ENCODE peak calls at places on chromosomes 1 and 21, in nine cellular contexts. One of them, this sample, is unnamed.

GRCh38 chr1:12677565-12677964 is 33.7 kb downstream of the AADACL4 start:
- DNase-seq in hypothalamus: no peak
- DNase-seq in heart left ventricle: peak
- DNase-seq in GM19239: no peak
- DNase-seq in progenitor cell of endocrine pancreas: no peak
- DNase-seq in NCI-H2227 treated with DMSO at 0.1 percent for 48 hours: no peak
- DNase-seq in AG09319: no peak
- DNase-seq in amniotic stem cell: no peak
- DNase-seq in adrenal gland: no peak
- DNase-seq in this sample: no peak

GRCh38 chr1:109270623-109271317 is 12.2 kb downstream of the PSRC1 start:
- DNase-seq in hypothalamus: no peak
- DNase-seq in heart left ventricle: no peak
- DNase-seq in GM19239: no peak
- DNase-seq in progenitor cell of endocrine pancreas: no peak
- DNase-seq in NCI-H2227 treated with DMSO at 0.1 percent for 48 hours: no peak
- DNase-seq in AG09319: no peak
- DNase-seq in amniotic stem cell: no peak
- DNase-seq in adrenal gland: no peak
- DNase-seq in this sample: no peak

GRCh38 chr1:67522001-67522441 is 91.8 kb upstream of the SERBP1 start:
- DNase-seq in hypothalamus: no peak
- DNase-seq in heart left ventricle: no peak
- DNase-seq in GM19239: no peak
- DNase-seq in progenitor cell of endocrine pancreas: no peak
- DNase-seq in NCI-H2227 treated with DMSO at 0.1 percent for 48 hours: no peak
- DNase-seq in AG09319: no peak
- DNase-seq in amniotic stem cell: no peak
- DNase-seq in adrenal gland: no peak
- DNase-seq in this sample: no peak

GRCh38 chr21:40335689-40336088 is 468.5 kb downstream of the PCP4 start:
- DNase-seq in hypothalamus: no peak
- DNase-seq in heart left ventricle: no peak
- DNase-seq in GM19239: no peak
- DNase-seq in progenitor cell of endocrine pancreas: no peak
- DNase-seq in NCI-H2227 treated with DMSO at 0.1 percent for 48 hours: no peak
- DNase-seq in AG09319: no peak
- DNase-seq in amniotic stem cell: no peak
- DNase-seq in adrenal gland: no peak
- DNase-seq in this sample: no peak

GRCh38 chr1:168343566-168343965 is 62.9 kb downstream of the TBX19 start:
- DNase-seq in hypothalamus: no peak
- DNase-seq in heart left ventricle: no peak
- DNase-seq in GM19239: no peak
- DNase-seq in progenitor cell of endocrine pancreas: no peak
- DNase-seq in NCI-H2227 treated with DMSO at 0.1 percent for 48 hours: no peak
- DNase-seq in AG09319: no peak
- DNase-seq in amniotic stem cell: no peak
- DNase-seq in adrenal gland: no peak
- DNase-seq in this sample: no peak

GRCh38 chr1:150272379-150272840 is at the start of gene C1orf54:
- DNase-seq in hypothalamus: peak
- DNase-seq in heart left ventricle: peak
- DNase-seq in GM19239: no peak
- DNase-seq in progenitor cell of endocrine pancreas: no peak
- DNase-seq in NCI-H2227 treated with DMSO at 0.1 percent for 48 hours: peak
- DNase-seq in AG09319: no peak
- DNase-seq in amniotic stem cell: peak
- DNase-seq in adrenal gland: no peak
- DNase-seq in this sample: peak

GRCh38 chr1:112674986-112675727 is 698 bp downstream of the MOV10 start:
- DNase-seq in hypothalamus: no peak
- DNase-seq in heart left ventricle: peak
- DNase-seq in GM19239: peak
- DNase-seq in progenitor cell of endocrine pancreas: peak
- DNase-seq in NCI-H2227 treated with DMSO at 0.1 percent for 48 hours: peak
- DNase-seq in AG09319: no peak
- DNase-seq in amniotic stem cell: no peak
- DNase-seq in adrenal gland: peak
- DNase-seq in this sample: no peak

GRCh38 chr1:82079607-82080006 is 278.9 kb downstream of the ADGRL2 start:
- DNase-seq in hypothalamus: no peak
- DNase-seq in heart left ventricle: no peak
- DNase-seq in GM19239: no peak
- DNase-seq in progenitor cell of endocrine pancreas: no peak
- DNase-seq in NCI-H2227 treated with DMSO at 0.1 percent for 48 hours: no peak
- DNase-seq in AG09319: no peak
- DNase-seq in amniotic stem cell: no peak
- DNase-seq in adrenal gland: no peak
- DNase-seq in this sample: no peak

GRCh38 chr21:29520146-29520545 is 221.4 kb downstream of the BACH1 start:
- DNase-seq in hypothalamus: no peak
- DNase-seq in heart left ventricle: no peak
- DNase-seq in GM19239: no peak
- DNase-seq in progenitor cell of endocrine pancreas: no peak
- DNase-seq in NCI-H2227 treated with DMSO at 0.1 percent for 48 hours: no peak
- DNase-seq in AG09319: no peak
- DNase-seq in amniotic stem cell: no peak
- DNase-seq in adrenal gland: no peak
- DNase-seq in this sample: no peak

GRCh38 chr1:220908757-220909156 is 29.5 kb downstream of the HLX start:
- DNase-seq in hypothalamus: no peak
- DNase-seq in heart left ventricle: no peak
- DNase-seq in GM19239: no peak
- DNase-seq in progenitor cell of endocrine pancreas: no peak
- DNase-seq in NCI-H2227 treated with DMSO at 0.1 percent for 48 hours: no peak
- DNase-seq in AG09319: no peak
- DNase-seq in amniotic stem cell: no peak
- DNase-seq in adrenal gland: no peak
- DNase-seq in this sample: no peak

GRCh38 chr1:56135864-56136147 is 443.6 kb downstream of the PLPP3 start:
- DNase-seq in hypothalamus: no peak
- DNase-seq in heart left ventricle: no peak
- DNase-seq in GM19239: no peak
- DNase-seq in progenitor cell of endocrine pancreas: no peak
- DNase-seq in NCI-H2227 treated with DMSO at 0.1 percent for 48 hours: no peak
- DNase-seq in AG09319: no peak
- DNase-seq in amniotic stem cell: no peak
- DNase-seq in adrenal gland: no peak
- DNase-seq in this sample: no peak

GRCh38 chr1:176374967-176375569 is 87.9 kb upstream of the PAPPA2 start:
- DNase-seq in hypothalamus: peak
- DNase-seq in heart left ventricle: peak
- DNase-seq in GM19239: peak
- DNase-seq in progenitor cell of endocrine pancreas: peak
- DNase-seq in NCI-H2227 treated with DMSO at 0.1 percent for 48 hours: peak
- DNase-seq in AG09319: peak
- DNase-seq in amniotic stem cell: peak
- DNase-seq in adrenal gland: peak
- DNase-seq in this sample: peak

GRCh38 chr1:161440312-161440894 is 64.9 kb upstream of the FCGR2A start:
- DNase-seq in hypothalamus: no peak
- DNase-seq in heart left ventricle: peak
- DNase-seq in GM19239: peak
- DNase-seq in progenitor cell of endocrine pancreas: peak
- DNase-seq in NCI-H2227 treated with DMSO at 0.1 percent for 48 hours: no peak
- DNase-seq in AG09319: no peak
- DNase-seq in amniotic stem cell: no peak
- DNase-seq in adrenal gland: peak
- DNase-seq in this sample: peak

GRCh38 chr1:15994590-15995351 is 9.3 kb upstream of the SRARP start:
- DNase-seq in hypothalamus: peak
- DNase-seq in heart left ventricle: peak
- DNase-seq in GM19239: no peak
- DNase-seq in progenitor cell of endocrine pancreas: no peak
- DNase-seq in NCI-H2227 treated with DMSO at 0.1 percent for 48 hours: no peak
- DNase-seq in AG09319: no peak
- DNase-seq in amniotic stem cell: peak
- DNase-seq in adrenal gland: peak
- DNase-seq in this sample: no peak

This sample was measured in HL-60.